ENCODE peak calls at places on chromosomes 5 and 9, in eight cellular contexts. E is body of pancreas, H is neural crest cell, D is kidney, G is psoas muscle, I is GM10248, S is Calu3, M is SK-N-SH. F is an unnamed sample.

GRCh38 chr9:107548298-107549142 is 59.0 kb upstream of the KLF4 start:
- DNase-seq in I (no peak), S (peak; percentile 34), E (no peak), G (no peak), M (no peak), D (no peak), H (no peak), F (no peak)

GRCh38 chr9:95286151-95286550 is 31.4 kb downstream of the FANCC start:
- DNase-seq in I (no peak), G (no peak), M (no peak), D (no peak), E (no peak), S (no peak), H (no peak), F (no peak)

GRCh38 chr5:178340187-178340586 is 107.6 kb upstream of the PHYKPL start:
- DNase-seq in S (no peak), I (no peak), H (no peak), G (peak; percentile 16), E (no peak), D (no peak), M (no peak), F (no peak)

GRCh38 chr9:69153707-69154521 is 20.2 kb upstream of the TJP2 start:
- DNase-seq in G (no peak), M (no peak), I (no peak), D (no peak), H (no peak), S (peak; percentile 61), E (no peak), F (no peak)

GRCh38 chr5:126188804-126189203 is 234.4 kb upstream of the GRAMD2B start:
- DNase-seq in M (no peak), G (no peak), E (no peak), S (no peak), I (no peak), D (no peak), H (no peak), F (no peak)

GRCh38 chr5:158039911-158040347 is 181.0 kb upstream of the CLINT1 start:
- DNase-seq in I (peak; percentile 18), M (no peak), S (no peak), E (no peak), G (no peak), D (no peak), H (no peak), F (no peak)

GRCh38 chr9:8718121-8718725 is 918.6 kb upstream of the DMAC1 start:
- DNase-seq in I (no peak), D (no peak), S (no peak), M (no peak), H (no peak), E (no peak), G (no peak), F (no peak)

GRCh38 chr9:30299126-30299780 is 2085.2 kb upstream of the ACO1 start:
- DNase-seq in M (no peak), G (no peak), D (peak; percentile 61), S (no peak), I (no peak), H (no peak), E (no peak), F (no peak)

GRCh38 chr5:95954716-95955115 is 6.9 kb downstream of the ELL2 start:
- DNase-seq in S (no peak), G (no peak), D (no peak), H (no peak), M (no peak), E (no peak), I (no peak), F (no peak)

GRCh38 chr5:174982381-174982780 is 258.0 kb downstream of the MSX2 start:
- DNase-seq in E (no peak), S (no peak), G (no peak), D (no peak), I (no peak), H (no peak), M (no peak), F (no peak)

GRCh38 chr5:138276402-138277054 is 2.1 kb upstream of the GFRA3 start:
- DNase-seq in D (no peak), M (peak; percentile 42), S (no peak), E (no peak), H (no peak), I (no peak), G (no peak), F (no peak)

GRCh38 chr9:108844856-108845255 is 10.9 kb downstream of the ACTL7B start:
- DNase-seq in E (no peak), S (no peak), H (no peak), D (no peak), G (no peak), M (no peak), I (no peak), F (no peak)

GRCh38 chr5:52849544-52849943 is 61.8 kb downstream of the ITGA1 start:
- DNase-seq in S (no peak), M (no peak), H (no peak), G (no peak), E (no peak), I (no peak), D (no peak), F (no peak)

GRCh38 chr9:114275246-114275994 is 47.5 kb upstream of the ORM1 start:
- DNase-seq in S (no peak), D (peak; percentile 59), G (peak; percentile 46), M (no peak), I (no peak), H (no peak), E (no peak), F (no peak)

GRCh38 chr9:110095776-110096175 is 112.2 kb downstream of the C9orf152 start:
- DNase-seq in M (no peak), H (no peak), G (no peak), I (no peak), E (no peak), S (no peak), D (no peak), F (no peak)

GRCh38 chr5:32692066-32692746 is 18.9 kb upstream of the NPR3 start:
- DNase-seq in I (no peak), E (no peak), H (no peak), M (no peak), D (no peak), S (no peak), G (no peak), F (no peak)

GRCh38 chr5:75320341-75320740 is 16.7 kb upstream of the HMGCR start:
- DNase-seq in E (no peak), S (no peak), G (no peak), H (no peak), I (no peak), M (no peak), D (no peak), F (no peak)

GRCh38 chr5:98942849-98943248 is 14.0 kb upstream of the CHD1 start:
- DNase-seq in M (no peak), D (no peak), H (no peak), S (no peak), E (no peak), G (no peak), I (no peak), F (no peak)

GRCh38 chr9:19230356-19231125 is at the start of gene DENND4C:
- DNase-seq in E (peak; percentile 85), S (peak; percentile 85), H (peak; percentile 86), D (peak; percentile 96), I (peak; percentile 89), M (peak; percentile 96), G (peak; percentile 92), F (peak; percentile 83)
- TF ChIP-seq CTCF in E (peak; percentile 29), S (no peak), H (peak; percentile 10), D (no peak), I (peak; percentile 34), M (no peak), G (peak; percentile 8), F (no peak)

GRCh38 chr9:20479419-20480155 is 142.7 kb downstream of the MLLT3 start:
- DNase-seq in I (peak; percentile 29), S (no peak), G (no peak), E (no peak), D (no peak), M (no peak), H (no peak), F (no peak)

GRCh38 chr9:20476912-20477311 is 145.4 kb downstream of the MLLT3 start:
- DNase-seq in H (no peak), D (no peak), I (no peak), S (no peak), E (no peak), M (no peak), G (no peak), F (no peak)

GRCh38 chr9:20481437-20481836 is 140.9 kb downstream of the MLLT3 start:
- DNase-seq in E (no peak), I (no peak), D (no peak), M (no peak), S (no peak), H (no peak), G (no peak), F (no peak)

GRCh38 chr9:20477940-20478620 is 144.2 kb downstream of the MLLT3 start:
- DNase-seq in G (no peak), D (no peak), M (no peak), S (no peak), E (no peak), I (no peak), H (no peak), F (no peak)

DNA sequence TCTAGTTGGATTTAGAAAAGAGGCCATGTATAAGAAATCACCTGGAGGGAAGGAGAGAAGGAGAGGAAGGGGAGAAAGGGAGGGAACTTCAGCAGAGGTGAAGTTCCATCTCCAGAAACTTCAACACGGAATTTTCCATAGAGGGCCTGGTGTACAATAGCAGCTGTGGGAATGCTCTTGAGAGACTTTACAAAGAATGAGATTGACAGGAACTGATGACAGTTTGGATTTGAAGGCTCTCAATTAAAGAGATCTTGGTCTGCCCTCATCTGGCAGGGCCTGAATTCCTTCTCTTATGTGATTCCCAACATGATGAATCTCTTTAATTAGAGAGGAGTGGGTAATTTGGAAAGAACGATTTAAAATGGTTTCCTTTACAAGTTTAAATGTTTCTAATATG is 143.5 kb downstream of the MLLT3 start:
- DNase-seq in G (no peak), E (no peak), I (no peak), D (no peak), M (no peak), H (no peak), S (no peak), F (no peak)
- TF ChIP-seq CTCF in G (no peak), E (no peak), I (peak; percentile 3), D (no peak), M (no peak), H (no peak), S (no peak), F (no peak)

GRCh38 chr5:113447651-113448050 is 12.9 kb upstream of the TSSK1B start:
- DNase-seq in D (no peak), I (no peak), E (no peak), G (no peak), H (peak; percentile 41), M (peak; percentile 69), S (peak; percentile 45), F (no peak)
- TF ChIP-seq CTCF in D (no peak), I (no peak), E (no peak), G (no peak), H (no peak), M (peak; percentile 37), S (peak; percentile 39), F (no peak)

DNA sequence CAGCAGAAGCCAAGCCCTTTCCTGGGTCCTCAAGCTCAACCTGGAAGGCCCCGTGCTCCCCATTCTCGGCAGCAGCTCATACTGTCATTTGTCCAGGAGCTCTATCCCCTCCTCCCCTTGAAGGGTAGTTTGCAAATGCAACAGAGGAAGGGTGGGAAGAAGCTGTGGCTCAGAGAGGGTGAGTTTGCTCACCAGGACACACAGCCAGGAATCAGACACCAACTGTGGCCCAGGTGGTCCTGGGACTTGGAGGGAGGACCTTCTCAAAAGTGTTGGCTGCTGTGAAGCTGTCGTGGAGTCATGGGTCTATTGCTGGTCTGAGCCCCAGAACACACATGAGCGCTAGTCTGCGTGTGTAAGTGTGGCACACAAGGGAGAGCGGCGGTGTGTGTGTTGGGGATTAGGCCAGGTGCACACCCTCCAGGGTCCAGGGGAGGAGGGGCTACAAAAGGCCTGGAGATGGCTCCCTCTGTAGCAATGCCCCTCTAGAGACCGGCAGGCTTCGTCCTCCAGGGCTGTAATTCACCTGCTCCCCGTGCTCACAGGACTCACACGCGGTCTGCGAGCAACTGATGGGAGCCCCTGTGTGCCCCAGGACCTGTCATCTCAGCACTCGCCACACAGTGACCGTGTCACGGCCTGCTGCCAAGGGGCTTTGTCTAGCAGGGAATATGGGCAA is 8.2 kb upstream of the RPS14 start:
- DNase-seq in M (no peak), E (no peak), S (no peak), I (no peak), H (no peak), G (no peak), D (no peak), F (no peak)
- TF ChIP-seq CTCF in M (no peak), E (no peak), S (no peak), I (no peak), H (no peak), G (no peak), D (no peak), F (no peak)